ENCODE peak calls at places on chromosomes 5 and 9, in ten cellular contexts. G is GM20000; U is nephron progenitor cell; L is cardiac fibroblast; Z is NCI-H1048; N is ovary; V is uterus; C is HL-60; B is stimulated activated CD4-positive, alpha-beta T cell treated with anti-CD3 and anti-CD28 coated beads, Interleukin-2, amount 100 ng/mL, for 24 hours; Q is anterior cingulate cortex. E is an unnamed sample.

GRCh38 chr5:4928409-4928808 is 211.7 kb upstream of the ADAMTS16 start:
- DNase-seq in G (no peak), U (no peak), L (no peak), Z (no peak), N (no peak), V (no peak), C (no peak), B (no peak), Q (no peak), E (no peak)

GRCh38 chr5:57684299-57684702 is 201.7 kb upstream of the ACTBL2 start:
- DNase-seq in G (no peak), U (no peak), L (peak), Z (no peak), N (no peak), V (no peak), C (no peak), B (no peak), Q (no peak), E (no peak)

GRCh38 chr9:100602302-100602930 is 24.5 kb downstream of the CAVIN4 start:
- DNase-seq in G (peak), U (peak), L (peak), Z (no peak), N (no peak), V (no peak), C (no peak), B (no peak), Q (no peak), E (peak)

GRCh38 chr9:134720136-134720753 is 78.6 kb downstream of the COL5A1 start:
- DNase-seq in G (no peak), U (no peak), L (no peak), Z (no peak), N (no peak), V (no peak), C (no peak), B (no peak), Q (no peak), E (no peak)

GRCh38 chr9:79012561-79012960 is 559.2 kb upstream of the TLE4 start:
- DNase-seq in G (no peak), U (no peak), L (peak), Z (no peak), N (no peak), V (no peak), C (no peak), B (no peak), Q (no peak), E (no peak)

GRCh38 chr5:104652271-104652861 is 1089.8 kb upstream of the NUDT12 start:
- DNase-seq in G (no peak), U (no peak), L (no peak), Z (no peak), N (no peak), V (no peak), C (no peak), B (no peak), Q (no peak), E (no peak)

GRCh38 chr5:83834306-83834705 is 113.7 kb upstream of the HAPLN1 start:
- DNase-seq in G (no peak), U (no peak), L (no peak), Z (no peak), N (no peak), V (no peak), C (no peak), B (no peak), Q (no peak), E (no peak)

GRCh38 chr5:38905516-38905915 is 59.7 kb downstream of the OSMR start:
- DNase-seq in G (no peak), U (no peak), L (peak), Z (no peak), N (no peak), V (no peak), C (no peak), B (no peak), Q (no peak), E (no peak)

GRCh38 chr9:119221281-119221680 is 148.0 kb downstream of the BRINP1 start:
- DNase-seq in G (no peak), U (no peak), L (no peak), Z (no peak), N (no peak), V (no peak), C (no peak), B (no peak), Q (no peak), E (no peak)

GRCh38 chr5:11166906-11167305 is 405.9 kb upstream of the DAP start:
- DNase-seq in G (no peak), U (no peak), L (no peak), Z (no peak), N (no peak), V (no peak), C (no peak), B (no peak), Q (no peak), E (no peak)

GRCh38 chr5:9652295-9652694 is 22.1 kb upstream of the TAS2R1 start:
- DNase-seq in G (no peak), U (no peak), L (peak), Z (no peak), N (no peak), V (no peak), C (no peak), B (no peak), Q (no peak), E (no peak)

GRCh38 chr5:127577458-127577857 is 60.0 kb downstream of the PRRC1 start:
- DNase-seq in G (no peak), U (no peak), L (peak), Z (no peak), N (no peak), V (no peak), C (no peak), B (no peak), Q (no peak), E (no peak)

GRCh38 chr9:105341784-105342183 is 97.3 kb downstream of the SLC44A1 start:
- DNase-seq in G (no peak), U (no peak), L (peak), Z (no peak), N (no peak), V (no peak), C (no peak), B (no peak), Q (no peak), E (no peak)

GRCh38 chr9:95048225-95049087 is 269.1 kb downstream of the FANCC start:
- DNase-seq in G (peak), U (peak), L (peak), Z (peak), N (peak), V (peak), C (peak), B (peak), Q (no peak), E (no peak)

GRCh38 chr5:161676109-161676508 is 9.4 kb upstream of the GABRA6 start:
- DNase-seq in G (peak), U (no peak), L (no peak), Z (no peak), N (no peak), V (no peak), C (no peak), B (no peak), Q (no peak), E (peak)

GRCh38 chr9:136297016-136297691 is 6.7 kb downstream of the CCDC187 start:
- DNase-seq in G (no peak), U (no peak), L (no peak), Z (no peak), N (no peak), V (no peak), C (no peak), B (no peak), Q (no peak), E (no peak)

GRCh38 chr5:89313044-89313443 is 430.1 kb upstream of the MEF2C start:
- DNase-seq in G (no peak), U (no peak), L (peak), Z (no peak), N (no peak), V (no peak), C (no peak), B (no peak), Q (no peak), E (no peak)

GRCh38 chr5:179817071-179817840 is 3.4 kb upstream of the SQSTM1 start:
- DNase-seq in G (no peak), U (peak), L (no peak), Z (no peak), N (peak), V (no peak), C (no peak), B (no peak), Q (no peak), E (no peak)

GRCh38 chr5:136907371-136907770 is 542.0 kb upstream of the TRPC7 start:
- DNase-seq in G (no peak), U (no peak), L (no peak), Z (no peak), N (no peak), V (no peak), C (no peak), B (no peak), Q (no peak), E (no peak)

GRCh38 chr5:16886366-16886736 is 49.7 kb downstream of the MYO10 start:
- DNase-seq in G (no peak), U (no peak), L (peak), Z (no peak), N (peak), V (peak), C (no peak), B (no peak), Q (no peak), E (no peak)

GRCh38 chr5:124343451-124343867 is 403.0 kb downstream of the ZNF608 start:
- DNase-seq in G (no peak), U (no peak), L (peak), Z (no peak), N (no peak), V (no peak), C (no peak), B (no peak), Q (no peak), E (no peak)

GRCh38 chr5:142411656-142412425 is 87.0 kb upstream of the SPRY4 start:
- DNase-seq in G (no peak), U (no peak), L (no peak), Z (no peak), N (no peak), V (no peak), C (no peak), B (no peak), Q (no peak), E (no peak)

GRCh38 chr5:55110156-55110680 is 7.8 kb downstream of the GZMA start:
- DNase-seq in G (no peak), U (no peak), L (no peak), Z (no peak), N (no peak), V (no peak), C (no peak), B (no peak), Q (no peak), E (no peak)

E was measured in AML-193.